ENCODE peak calls at places on chromosomes 1 and 21, in five cellular contexts. I, B, Y, S and Q are unnamed samples.

GRCh38 chr1:22279735-22280134 is 136.8 kb upstream of the WNT4 start:
- DNase-seq in I (no peak), B (no peak), Y (no peak), S (no peak), Q (no peak)

GRCh38 chr1:179141592-179142244 is 59.8 kb downstream of the TOR3A start:
- DNase-seq in I (no peak), B (no peak), Y (peak), S (no peak), Q (peak)

GRCh38 chr1:162373541-162374375 is 2.9 kb downstream of the SPATA46 start:
- DNase-seq in I (no peak), B (no peak), Y (peak), S (no peak), Q (no peak)

GRCh38 chr1:40383095-40383487 is 9.6 kb downstream of the SMAP2 start:
- DNase-seq in I (no peak), B (no peak), Y (no peak), S (peak), Q (no peak)

GRCh38 chr1:33297911-33298622 is 22.8 kb downstream of the A3GALT2 start:
- DNase-seq in I (no peak), B (no peak), Y (no peak), S (no peak), Q (no peak)

GRCh38 chr21:37982496-37983318 is 66.5 kb upstream of the KCNJ6 start:
- DNase-seq in I (no peak), B (no peak), Y (no peak), S (no peak), Q (no peak)

GRCh38 chr1:113895961-113896360 is 8.6 kb upstream of the BCL2L15 start:
- DNase-seq in I (no peak), B (no peak), Y (peak), S (no peak), Q (no peak)

GRCh38 chr1:56824956-56825355 is 5.8 kb upstream of the FYB2 start:
- DNase-seq in I (no peak), B (no peak), Y (no peak), S (no peak), Q (no peak)

GRCh38 chr1:229244091-229244490 is 26.8 kb upstream of the RAB4A start:
- DNase-seq in I (no peak), B (no peak), Y (no peak), S (no peak), Q (no peak)

GRCh38 chr1:111736548-111737215 is 2.5 kb downstream of the INKA2 start:
- DNase-seq in I (no peak), B (no peak), Y (no peak), S (no peak), Q (no peak)

GRCh38 chr1:97634758-97635157 is 286.1 kb downstream of the DPYD start:
- DNase-seq in I (no peak), B (no peak), Y (no peak), S (no peak), Q (no peak)

GRCh38 chr1:34825455-34826081 is 32.8 kb downstream of the GJA4 start:
- DNase-seq in I (peak), B (no peak), Y (no peak), S (no peak), Q (no peak)

GRCh38 chr1:197619008-197619640 is 156.2 kb downstream of the DENND1B start:
- DNase-seq in I (no peak), B (no peak), Y (peak), S (no peak), Q (no peak)

GRCh38 chr1:167294528-167294927 is 73.8 kb downstream of the POU2F1 start:
- DNase-seq in I (no peak), B (no peak), Y (no peak), S (no peak), Q (no peak)

GRCh38 chr1:11806307-11806936 is 431 bp downstream of the CLCN6 start:
- DNase-seq in I (peak), B (peak), Y (peak), S (no peak), Q (no peak)

GRCh38 chr1:96387785-96388184 is 333.8 kb upstream of the PTBP2 start:
- DNase-seq in I (no peak), B (no peak), Y (no peak), S (no peak), Q (no peak)

GRCh38 chr1:70426154-70427131 is 15.4 kb downstream of the CTH start:
- DNase-seq in I (no peak), B (no peak), Y (no peak), S (no peak), Q (no peak)

GRCh38 chr21:29217818-29218252 is 80.9 kb upstream of the BACH1 start:
- DNase-seq in I (peak), B (no peak), Y (peak), S (no peak), Q (no peak)

GRCh38 chr1:116763787-116764465 is 9.7 kb downstream of the CD2 start:
- DNase-seq in I (peak), B (peak), Y (no peak), S (peak), Q (no peak)

GRCh38 chr1:64133036-64133435 is 70.4 kb upstream of the UBE2U start:
- DNase-seq in I (peak), B (no peak), Y (peak), S (no peak), Q (no peak)

GRCh38 chr1:240149488-240150094 is 57.9 kb downstream of the FMN2 start:
- DNase-seq in I (peak), B (peak), Y (peak), S (no peak), Q (peak)

GRCh38 chr1:59061876-59062275 is 235.0 kb upstream of the FGGY start:
- DNase-seq in I (peak), B (peak), Y (peak), S (no peak), Q (no peak)

GRCh38 chr1:201383647-201384405 is 6.3 kb upstream of the TNNT2 start:
- DNase-seq in I (peak), B (no peak), Y (peak), S (no peak), Q (no peak)

GRCh38 chr1:227343727-227344551 is 25.6 kb upstream of the CDC42BPA start:
- DNase-seq in I (peak), B (no peak), Y (peak), S (no peak), Q (no peak)

GRCh38 chr1:153617677-153618076 is 1.6 kb upstream of the S100A14 start:
- DNase-seq in I (peak), B (no peak), Y (peak), S (peak), Q (peak)
- TF ChIP-seq CTCF in I (peak), B (no peak), Y (peak), S (peak), Q (peak)

DNA sequence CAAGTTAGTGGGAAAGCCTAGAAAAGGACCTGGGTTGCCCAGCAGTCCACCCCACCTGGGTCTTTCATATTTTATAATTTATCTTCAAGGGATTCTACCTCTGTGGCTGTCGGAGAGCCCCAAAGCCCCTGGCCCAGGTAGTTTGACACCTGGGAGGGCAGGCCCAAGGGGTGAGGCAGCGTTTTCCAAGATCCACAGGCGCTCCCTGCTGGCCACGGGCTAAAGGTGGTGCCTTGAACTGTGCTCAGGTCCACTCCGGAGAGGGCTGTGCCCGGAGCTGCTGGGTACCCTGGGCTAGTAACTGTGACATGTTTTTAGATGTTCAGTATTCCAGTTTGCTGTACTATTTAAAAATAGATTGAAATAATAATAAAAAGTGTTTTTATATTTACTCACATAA is 37.2 kb upstream of the CRNN start:
- DNase-seq in I (no peak), B (no peak), Y (no peak), S (no peak), Q (no peak)
- TF ChIP-seq CTCF in I (no peak), B (no peak), Y (peak), S (peak), Q (peak)

DNA sequence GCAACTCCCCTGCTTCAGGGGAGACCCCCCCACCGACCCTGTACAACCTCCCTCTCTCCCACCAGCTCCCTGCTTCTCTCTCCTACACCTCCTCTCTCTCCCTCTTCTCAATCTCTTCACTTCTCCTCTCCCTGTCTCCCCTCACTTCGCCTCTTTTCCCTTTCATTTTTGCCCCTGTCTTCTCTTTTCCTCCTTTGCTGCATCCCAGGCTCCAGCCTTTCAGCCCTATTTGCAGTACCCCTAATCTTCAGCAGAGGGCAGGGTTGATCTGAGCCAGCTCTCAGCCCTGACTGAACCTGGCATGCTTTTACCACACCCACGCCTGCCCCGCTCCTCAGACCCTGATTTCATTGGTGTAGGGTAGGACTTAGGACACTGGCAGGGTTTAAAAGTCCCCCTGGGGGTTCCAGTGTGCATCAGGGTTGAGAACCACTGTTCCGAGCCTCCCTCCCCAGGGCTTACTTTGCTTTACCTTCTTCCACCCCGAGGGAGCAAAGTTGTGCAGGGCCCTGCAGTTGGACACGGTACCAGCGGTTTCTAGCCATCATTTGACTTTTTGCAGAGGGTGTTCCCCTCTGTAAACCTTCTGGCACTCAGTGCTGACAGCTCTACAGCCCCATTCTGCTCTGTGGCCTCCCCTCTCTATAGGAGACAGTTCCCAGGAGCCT is 67.3 kb upstream of the CNTN2 start:
- DNase-seq in I (peak), B (peak), Y (peak), S (peak), Q (peak)
- TF ChIP-seq CTCF in I (peak), B (peak), Y (peak), S (peak), Q (peak)

DNA sequence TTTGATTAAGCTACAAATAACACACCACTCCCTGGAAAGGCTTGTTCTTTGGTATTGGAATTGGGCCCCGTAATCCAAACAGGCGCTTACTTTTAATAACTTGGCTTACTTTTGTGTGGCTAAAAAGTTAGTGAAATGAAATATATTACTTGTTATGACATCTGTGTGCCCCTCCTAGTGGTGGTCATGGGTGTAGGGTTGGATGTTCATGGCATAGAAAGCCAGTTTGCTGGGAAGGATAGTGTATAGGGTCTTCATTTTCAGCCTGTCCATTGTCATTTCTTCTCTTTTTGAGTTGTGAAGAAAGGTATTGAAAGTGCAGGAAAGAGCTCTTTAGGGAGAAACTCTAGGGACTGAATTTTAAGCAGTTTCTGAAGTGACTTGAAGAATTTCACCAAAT is 5.9 kb downstream of the CDC14A start:
- DNase-seq in I (no peak), B (peak), Y (no peak), S (peak), Q (no peak)
- TF ChIP-seq CTCF in I (peak), B (peak), Y (peak), S (peak), Q (peak)